ENCODE peak calls at places on chromosome 17, in seven cellular contexts. One of them, this sample, is unnamed.

GRCh38 chr17:29444589-29444988 is 54.4 kb downstream of the TAOK1 start:
- DNase-seq in HAP-1: no peak
- DNase-seq in left lung: no peak
- DNase-seq in anterior cingulate cortex: no peak
- DNase-seq in BJ: no peak
- DNase-seq in activated naive CD4-positive, alpha-beta T cell: no peak
- DNase-seq in LHCN-M2: peak
- DNase-seq in this sample: no peak

GRCh38 chr17:36601303-36602029 is at the start of gene MRM1:
- DNase-seq in HAP-1: peak
- DNase-seq in left lung: peak
- DNase-seq in anterior cingulate cortex: peak
- DNase-seq in BJ: peak
- DNase-seq in activated naive CD4-positive, alpha-beta T cell: peak
- DNase-seq in LHCN-M2: peak
- DNase-seq in this sample: peak

GRCh38 chr17:77738666-77739531 is 219.6 kb upstream of the TNRC6C start:
- DNase-seq in HAP-1: peak
- DNase-seq in left lung: peak
- DNase-seq in anterior cingulate cortex: no peak
- DNase-seq in BJ: no peak
- DNase-seq in activated naive CD4-positive, alpha-beta T cell: no peak
- DNase-seq in LHCN-M2: no peak
- DNase-seq in this sample: no peak

GRCh38 chr17:48261297-48261880 is 153.8 kb downstream of the SNX11 start:
- DNase-seq in HAP-1: peak
- DNase-seq in left lung: no peak
- DNase-seq in anterior cingulate cortex: no peak
- DNase-seq in BJ: no peak
- DNase-seq in activated naive CD4-positive, alpha-beta T cell: no peak
- DNase-seq in LHCN-M2: peak
- DNase-seq in this sample: no peak

GRCh38 chr17:16961792-16962191 is 10.1 kb downstream of the TNFRSF13B start:
- DNase-seq in HAP-1: no peak
- DNase-seq in left lung: no peak
- DNase-seq in anterior cingulate cortex: no peak
- DNase-seq in BJ: no peak
- DNase-seq in activated naive CD4-positive, alpha-beta T cell: no peak
- DNase-seq in LHCN-M2: no peak
- DNase-seq in this sample: no peak

GRCh38 chr17:28227278-28228108 is 91.5 kb upstream of the TMEM97 start:
- DNase-seq in HAP-1: no peak
- DNase-seq in left lung: peak
- DNase-seq in anterior cingulate cortex: peak
- DNase-seq in BJ: no peak
- DNase-seq in activated naive CD4-positive, alpha-beta T cell: no peak
- DNase-seq in LHCN-M2: no peak
- DNase-seq in this sample: no peak

GRCh38 chr17:17179371-17179827 is 26.7 kb downstream of the PLD6 start:
- DNase-seq in HAP-1: no peak
- DNase-seq in left lung: no peak
- DNase-seq in anterior cingulate cortex: no peak
- DNase-seq in BJ: no peak
- DNase-seq in activated naive CD4-positive, alpha-beta T cell: no peak
- DNase-seq in LHCN-M2: no peak
- DNase-seq in this sample: no peak

GRCh38 chr17:27811961-27812360 is 11.6 kb upstream of the NOS2 start:
- DNase-seq in HAP-1: no peak
- DNase-seq in left lung: no peak
- DNase-seq in anterior cingulate cortex: no peak
- DNase-seq in BJ: no peak
- DNase-seq in activated naive CD4-positive, alpha-beta T cell: no peak
- DNase-seq in LHCN-M2: no peak
- DNase-seq in this sample: no peak

GRCh38 chr17:37614391-37614790 is 5.2 kb upstream of the SYNRG start:
- DNase-seq in HAP-1: no peak
- DNase-seq in left lung: no peak
- DNase-seq in anterior cingulate cortex: no peak
- DNase-seq in BJ: peak
- DNase-seq in activated naive CD4-positive, alpha-beta T cell: no peak
- DNase-seq in LHCN-M2: peak
- DNase-seq in this sample: no peak

GRCh38 chr17:63993368-63993990 is 4.7 kb upstream of the PRR29 start:
- DNase-seq in HAP-1: no peak
- DNase-seq in left lung: no peak
- DNase-seq in anterior cingulate cortex: no peak
- DNase-seq in BJ: no peak
- DNase-seq in activated naive CD4-positive, alpha-beta T cell: no peak
- DNase-seq in LHCN-M2: no peak
- DNase-seq in this sample: no peak

GRCh38 chr17:75635610-75636202 is 2.5 kb downstream of the SMIM5 start:
- DNase-seq in HAP-1: no peak
- DNase-seq in left lung: no peak
- DNase-seq in anterior cingulate cortex: no peak
- DNase-seq in BJ: no peak
- DNase-seq in activated naive CD4-positive, alpha-beta T cell: no peak
- DNase-seq in LHCN-M2: no peak
- DNase-seq in this sample: no peak

GRCh38 chr17:38702900-38703741 is 2.0 kb upstream of the MLLT6 start:
- DNase-seq in HAP-1: peak
- DNase-seq in left lung: peak
- DNase-seq in anterior cingulate cortex: no peak
- DNase-seq in BJ: no peak
- DNase-seq in activated naive CD4-positive, alpha-beta T cell: no peak
- DNase-seq in LHCN-M2: no peak
- DNase-seq in this sample: no peak

GRCh38 chr17:34750004-34750403 is 170.6 kb downstream of the TMEM132E start:
- DNase-seq in HAP-1: no peak
- DNase-seq in left lung: no peak
- DNase-seq in anterior cingulate cortex: no peak
- DNase-seq in BJ: no peak
- DNase-seq in activated naive CD4-positive, alpha-beta T cell: no peak
- DNase-seq in LHCN-M2: no peak
- DNase-seq in this sample: no peak

GRCh38 chr17:81329927-81330883 is 35.1 kb upstream of the SLC38A10 start:
- DNase-seq in HAP-1: no peak
- DNase-seq in left lung: no peak
- DNase-seq in anterior cingulate cortex: no peak
- DNase-seq in BJ: no peak
- DNase-seq in activated naive CD4-positive, alpha-beta T cell: no peak
- DNase-seq in LHCN-M2: no peak
- DNase-seq in this sample: no peak

GRCh38 chr17:32627233-32628008 is 140.6 kb downstream of the CDK5R1 start:
- DNase-seq in HAP-1: peak
- DNase-seq in left lung: no peak
- DNase-seq in anterior cingulate cortex: peak
- DNase-seq in BJ: no peak
- DNase-seq in activated naive CD4-positive, alpha-beta T cell: no peak
- DNase-seq in LHCN-M2: peak
- DNase-seq in this sample: no peak

GRCh38 chr17:48335858-48336500 is 94.0 kb downstream of the SKAP1 start:
- DNase-seq in HAP-1: no peak
- DNase-seq in left lung: no peak
- DNase-seq in anterior cingulate cortex: no peak
- DNase-seq in BJ: peak
- DNase-seq in activated naive CD4-positive, alpha-beta T cell: no peak
- DNase-seq in LHCN-M2: peak
- DNase-seq in this sample: no peak

GRCh38 chr17:17414316-17414937 is 62.4 kb upstream of the MED9 start:
- DNase-seq in HAP-1: no peak
- DNase-seq in left lung: no peak
- DNase-seq in anterior cingulate cortex: peak
- DNase-seq in BJ: peak
- DNase-seq in activated naive CD4-positive, alpha-beta T cell: no peak
- DNase-seq in LHCN-M2: peak
- DNase-seq in this sample: no peak

GRCh38 chr17:37301288-37301687 is 74.5 kb upstream of the C17orf78 start:
- DNase-seq in HAP-1: no peak
- DNase-seq in left lung: no peak
- DNase-seq in anterior cingulate cortex: no peak
- DNase-seq in BJ: no peak
- DNase-seq in activated naive CD4-positive, alpha-beta T cell: no peak
- DNase-seq in LHCN-M2: no peak
- DNase-seq in this sample: no peak

GRCh38 chr17:76367647-76368046 is 13.9 kb upstream of the PRPSAP1 start:
- DNase-seq in HAP-1: no peak
- DNase-seq in left lung: no peak
- DNase-seq in anterior cingulate cortex: no peak
- DNase-seq in BJ: no peak
- DNase-seq in activated naive CD4-positive, alpha-beta T cell: no peak
- DNase-seq in LHCN-M2: no peak
- DNase-seq in this sample: no peak

This sample was measured in cardiac septum.